ENCODE peak calls at places on chromosomes 5 and 9, in ten cellular contexts. H is left ventricle myocardium inferior, K is GM20000, I is GM13976, U is HCT116, A is chondrocyte, M is AG10803, S is ovary, D is A549, R is lower lobe of right lung. Q is an unnamed sample.

GRCh38 chr5:172872997-172873491 is 39.0 kb downstream of the ERGIC1 start:
- DNase-seq in H (peak; percentile 85), K (no peak), I (no peak), U (no peak), A (no peak), M (peak; percentile 45), S (peak; percentile 97), D (no peak), R (peak; percentile 66), Q (no peak)

GRCh38 chr5:169161022-169161680 is 139.8 kb downstream of the SLIT3 start:
- DNase-seq in H (peak; percentile 17), K (no peak), I (no peak), U (no peak), A (peak; percentile 95), M (peak; percentile 99), S (peak; percentile 66), D (peak; percentile 75), R (no peak), Q (peak; percentile 95)

GRCh38 chr5:56480305-56481146 is 247.4 kb upstream of the ANKRD55 start:
- DNase-seq in H (peak; percentile 71), K (peak; percentile 57), I (peak; percentile 41), U (no peak), A (no peak), M (peak; percentile 44), S (peak; percentile 84), D (no peak), R (peak; percentile 63), Q (no peak)

GRCh38 chr5:175853573-175854230 is 17.7 kb upstream of the CPLX2 start:
- DNase-seq in H (peak; percentile 21), K (no peak), I (no peak), U (no peak), A (no peak), M (no peak), S (no peak), D (no peak), R (peak; percentile 84), Q (no peak)

GRCh38 chr9:86965627-86966395 is 18.5 kb upstream of the GAS1 start:
- DNase-seq in H (no peak), K (no peak), I (no peak), U (no peak), A (no peak), M (peak; percentile 80), S (no peak), D (no peak), R (no peak), Q (no peak)

GRCh38 chr9:19511694-19512093 is 102.9 kb downstream of the ACER2 start:
- DNase-seq in H (no peak), K (no peak), I (no peak), U (no peak), A (no peak), M (no peak), S (no peak), D (no peak), R (no peak), Q (no peak)

GRCh38 chr9:76687861-76688374 is 76.3 kb upstream of the PCA3 start:
- DNase-seq in H (no peak), K (no peak), I (no peak), U (peak; percentile 8), A (no peak), M (peak; percentile 81), S (no peak), D (no peak), R (no peak), Q (peak; percentile 69)

GRCh38 chr9:36576866-36577265 is 4.2 kb downstream of the MELK start:
- DNase-seq in H (no peak), K (no peak), I (no peak), U (no peak), A (no peak), M (no peak), S (no peak), D (no peak), R (no peak), Q (no peak)

GRCh38 chr9:104276709-104277245 is 182.7 kb downstream of the SMC2 start:
- DNase-seq in H (no peak), K (no peak), I (no peak), U (no peak), A (no peak), M (peak; percentile 65), S (no peak), D (no peak), R (no peak), Q (no peak)

GRCh38 chr5:102152906-102153787 is 142.9 kb downstream of the SLCO4C1 start:
- DNase-seq in H (no peak), K (peak; percentile 48), I (peak; percentile 37), U (peak; percentile 35), A (no peak), M (no peak), S (no peak), D (no peak), R (no peak), Q (no peak)

GRCh38 chr9:95030344-95030743 is 287.2 kb downstream of the FANCC start:
- DNase-seq in H (no peak), K (no peak), I (no peak), U (no peak), A (no peak), M (no peak), S (no peak), D (no peak), R (no peak), Q (no peak)

GRCh38 chr5:133712562-133712961 is 100.2 kb upstream of the FSTL4 start:
- DNase-seq in H (no peak), K (no peak), I (no peak), U (no peak), A (no peak), M (no peak), S (no peak), D (no peak), R (no peak), Q (no peak)

GRCh38 chr5:133715622-133716021 is 103.3 kb upstream of the FSTL4 start:
- DNase-seq in H (no peak), K (no peak), I (no peak), U (no peak), A (no peak), M (no peak), S (no peak), D (no peak), R (peak; percentile 53), Q (no peak)

GRCh38 chr5:133713209-133713608 is 100.9 kb upstream of the FSTL4 start:
- DNase-seq in H (no peak), K (no peak), I (no peak), U (no peak), A (no peak), M (no peak), S (no peak), D (no peak), R (no peak), Q (no peak)

GRCh38 chr5:133713746-133714145 is 101.4 kb upstream of the FSTL4 start:
- DNase-seq in H (no peak), K (no peak), I (no peak), U (no peak), A (no peak), M (no peak), S (no peak), D (no peak), R (no peak), Q (no peak)

GRCh38 chr5:133714161-133714915 is 102.0 kb upstream of the FSTL4 start:
- DNase-seq in H (no peak), K (no peak), I (no peak), U (no peak), A (no peak), M (peak; percentile 3), S (no peak), D (no peak), R (no peak), Q (no peak)
- TF ChIP-seq CTCF in H (no peak), K (no peak), I (no peak), U (no peak), A (no peak), M (no peak), S (no peak), D (no peak), R (no peak), Q (no peak)

DNA sequence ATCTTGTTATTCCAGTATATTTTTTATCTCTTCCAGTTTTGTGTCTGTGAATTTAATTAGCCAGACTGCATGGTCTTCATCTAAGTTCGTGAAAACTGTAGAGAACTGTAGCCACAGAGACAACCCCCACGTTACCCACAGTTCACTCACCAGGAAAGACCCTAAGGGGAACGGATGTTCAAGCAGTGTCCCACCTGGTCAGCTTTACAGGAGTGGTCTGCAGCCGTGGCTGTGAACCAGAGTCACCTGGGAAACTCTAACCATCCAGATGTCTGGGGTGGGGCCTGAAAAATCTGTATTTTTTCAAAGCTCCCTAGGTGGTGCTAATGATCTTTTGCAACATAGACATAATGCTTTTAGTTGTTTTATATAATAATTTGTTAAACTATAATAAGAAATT is 47.6 kb upstream of the ANGPTL2 start:
- DNase-seq in H (no peak), K (no peak), I (no peak), U (no peak), A (no peak), M (no peak), S (peak; percentile 3), D (no peak), R (no peak), Q (no peak)
- TF ChIP-seq CTCF in H (no peak), K (no peak), I (no peak), U (no peak), A (peak; percentile 23), M (no peak), S (no peak), D (no peak), R (no peak), Q (no peak)

DNA sequence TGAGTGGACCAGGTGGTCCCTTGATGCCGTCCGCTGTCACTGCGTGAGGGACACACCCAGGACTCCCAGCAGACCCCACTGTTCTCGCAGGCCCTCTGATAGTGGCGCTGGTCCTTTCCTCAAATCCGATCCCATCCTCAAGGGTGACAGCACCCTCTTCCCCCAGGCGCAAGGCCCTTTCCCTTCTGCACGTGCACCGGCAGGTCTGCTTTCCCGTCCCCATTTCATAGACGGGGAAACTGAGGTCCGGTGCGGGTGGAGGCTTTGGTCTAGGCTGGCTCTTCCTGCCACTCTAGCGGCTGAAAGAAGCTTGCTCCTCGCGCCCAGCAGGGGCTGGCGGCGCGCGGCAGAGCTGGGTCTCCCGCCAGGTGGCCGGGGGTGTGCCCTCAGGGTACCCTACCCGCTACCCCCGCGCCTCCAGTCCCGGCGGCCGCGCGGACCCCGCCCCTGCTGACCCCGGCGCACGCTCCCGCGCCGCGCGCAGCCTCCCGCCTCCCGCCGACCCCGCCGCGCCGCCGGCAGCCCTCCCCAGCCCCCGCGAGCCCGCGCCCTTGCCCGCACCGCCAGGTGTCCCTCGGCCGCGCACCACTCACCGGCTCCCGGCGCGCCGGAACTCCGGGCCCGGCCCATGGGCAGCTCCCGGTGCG is 453 bp downstream of the RASGEF1C start:
- DNase-seq in H (no peak), K (no peak), I (no peak), U (no peak), A (no peak), M (no peak), S (no peak), D (peak; percentile 61), R (no peak), Q (no peak)
- TF ChIP-seq CTCF in H (no peak), K (no peak), I (no peak), U (peak; percentile 33), A (no peak), M (no peak), S (no peak), D (no peak), R (no peak), Q (no peak)

DNA sequence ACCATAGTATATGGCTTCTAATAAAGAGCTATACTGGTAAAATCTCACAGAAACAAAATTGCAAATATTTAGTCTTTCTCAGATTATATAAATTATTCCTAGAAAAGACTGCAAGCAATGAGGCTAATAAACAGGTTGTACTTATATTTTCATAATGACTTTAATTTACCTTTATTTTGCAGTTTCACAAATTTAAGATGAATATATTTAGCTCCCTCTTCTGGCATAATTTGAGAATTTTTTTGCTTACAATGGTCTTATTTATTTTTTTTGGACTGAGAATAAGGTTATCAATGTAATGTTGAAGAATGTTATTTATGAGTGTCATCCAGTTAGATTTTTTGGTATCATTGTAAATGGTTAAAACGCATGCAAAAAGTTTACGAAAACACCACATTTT is 56.7 kb downstream of the PIK3R1 start:
- DNase-seq in H (no peak), K (no peak), I (no peak), U (no peak), A (no peak), M (no peak), S (no peak), D (no peak), R (no peak), Q (no peak)
- TF ChIP-seq CTCF in H (peak; percentile 55), K (no peak), I (no peak), U (peak; percentile 58), A (peak; percentile 87), M (peak; percentile 52), S (peak; percentile 28), D (peak; percentile 42), R (peak; percentile 25), Q (peak; percentile 30)